ENCODE peak calls at places on chromosomes 5 and 9, in five cellular contexts. One of them, this sample, is unnamed.

GRCh38 chr5:68436686-68437520 is 221.3 kb downstream of the PIK3R1 start:
- DNase-seq in stimulated activated naive CD8-positive, alpha-beta T cell treated with anti-CD3 and anti-CD28 coated beads, Interleukin-15, Interleukin-2, amounts not matched to agents 100 U/mL and 50 U/mL, for 24 hours: no peak
- DNase-seq in nephron progenitor cell: no peak
- DNase-seq in GM12865: no peak
- DNase-seq in hippocampal formation: no peak
- DNase-seq in this sample: no peak

GRCh38 chr5:73821003-73821402 is 195.0 kb downstream of the ARHGEF28 start:
- DNase-seq in stimulated activated naive CD8-positive, alpha-beta T cell treated with anti-CD3 and anti-CD28 coated beads, Interleukin-15, Interleukin-2, amounts not matched to agents 100 U/mL and 50 U/mL, for 24 hours: no peak
- DNase-seq in nephron progenitor cell: no peak
- DNase-seq in GM12865: no peak
- DNase-seq in hippocampal formation: no peak
- DNase-seq in this sample: no peak

GRCh38 chr5:173242675-173243085 is 7.7 kb upstream of the NKX2-5 start:
- DNase-seq in stimulated activated naive CD8-positive, alpha-beta T cell treated with anti-CD3 and anti-CD28 coated beads, Interleukin-15, Interleukin-2, amounts not matched to agents 100 U/mL and 50 U/mL, for 24 hours: no peak
- DNase-seq in nephron progenitor cell: peak; percentile 49
- DNase-seq in GM12865: no peak
- DNase-seq in hippocampal formation: no peak
- DNase-seq in this sample: no peak

GRCh38 chr9:89576404-89576824 is 28.4 kb upstream of the GADD45G start:
- DNase-seq in stimulated activated naive CD8-positive, alpha-beta T cell treated with anti-CD3 and anti-CD28 coated beads, Interleukin-15, Interleukin-2, amounts not matched to agents 100 U/mL and 50 U/mL, for 24 hours: no peak
- DNase-seq in nephron progenitor cell: no peak
- DNase-seq in GM12865: peak; percentile 43
- DNase-seq in hippocampal formation: peak; percentile 29
- DNase-seq in this sample: no peak

GRCh38 chr5:128498844-128499455 is 39.1 kb downstream of the FBN2 start:
- DNase-seq in stimulated activated naive CD8-positive, alpha-beta T cell treated with anti-CD3 and anti-CD28 coated beads, Interleukin-15, Interleukin-2, amounts not matched to agents 100 U/mL and 50 U/mL, for 24 hours: no peak
- DNase-seq in nephron progenitor cell: no peak
- DNase-seq in GM12865: peak; percentile 58
- DNase-seq in hippocampal formation: peak; percentile 2
- DNase-seq in this sample: peak; percentile 9

GRCh38 chr5:61731946-61732314 is 399.9 kb downstream of the ZSWIM6 start:
- DNase-seq in stimulated activated naive CD8-positive, alpha-beta T cell treated with anti-CD3 and anti-CD28 coated beads, Interleukin-15, Interleukin-2, amounts not matched to agents 100 U/mL and 50 U/mL, for 24 hours: no peak
- DNase-seq in nephron progenitor cell: no peak
- DNase-seq in GM12865: no peak
- DNase-seq in hippocampal formation: no peak
- DNase-seq in this sample: no peak

GRCh38 chr9:136007906-136008692 is 46.9 kb upstream of the UBAC1 start:
- DNase-seq in stimulated activated naive CD8-positive, alpha-beta T cell treated with anti-CD3 and anti-CD28 coated beads, Interleukin-15, Interleukin-2, amounts not matched to agents 100 U/mL and 50 U/mL, for 24 hours: no peak
- DNase-seq in nephron progenitor cell: no peak
- DNase-seq in GM12865: no peak
- DNase-seq in hippocampal formation: no peak
- DNase-seq in this sample: no peak

GRCh38 chr5:123223906-123224305 is 134.9 kb downstream of the PRDM6 start:
- DNase-seq in stimulated activated naive CD8-positive, alpha-beta T cell treated with anti-CD3 and anti-CD28 coated beads, Interleukin-15, Interleukin-2, amounts not matched to agents 100 U/mL and 50 U/mL, for 24 hours: no peak
- DNase-seq in nephron progenitor cell: no peak
- DNase-seq in GM12865: no peak
- DNase-seq in hippocampal formation: no peak
- DNase-seq in this sample: no peak

GRCh38 chr9:112097712-112098688 is 77.1 kb downstream of the SUSD1 start:
- DNase-seq in stimulated activated naive CD8-positive, alpha-beta T cell treated with anti-CD3 and anti-CD28 coated beads, Interleukin-15, Interleukin-2, amounts not matched to agents 100 U/mL and 50 U/mL, for 24 hours: peak; percentile 77
- DNase-seq in nephron progenitor cell: peak; percentile 72
- DNase-seq in GM12865: peak; percentile 87
- DNase-seq in hippocampal formation: peak; percentile 29
- DNase-seq in this sample: peak; percentile 76

GRCh38 chr9:70021026-70021571 is 22.5 kb upstream of the MAMDC2 start:
- DNase-seq in stimulated activated naive CD8-positive, alpha-beta T cell treated with anti-CD3 and anti-CD28 coated beads, Interleukin-15, Interleukin-2, amounts not matched to agents 100 U/mL and 50 U/mL, for 24 hours: no peak
- DNase-seq in nephron progenitor cell: no peak
- DNase-seq in GM12865: no peak
- DNase-seq in hippocampal formation: peak; percentile 59
- DNase-seq in this sample: no peak

GRCh38 chr5:127892467-127893207 is 189.4 kb downstream of the CCDC192 start:
- DNase-seq in stimulated activated naive CD8-positive, alpha-beta T cell treated with anti-CD3 and anti-CD28 coated beads, Interleukin-15, Interleukin-2, amounts not matched to agents 100 U/mL and 50 U/mL, for 24 hours: no peak
- DNase-seq in nephron progenitor cell: no peak
- DNase-seq in GM12865: peak; percentile 59
- DNase-seq in hippocampal formation: peak; percentile 36
- DNase-seq in this sample: no peak

GRCh38 chr5:14178671-14179211 is 35.6 kb downstream of the TRIO start:
- DNase-seq in stimulated activated naive CD8-positive, alpha-beta T cell treated with anti-CD3 and anti-CD28 coated beads, Interleukin-15, Interleukin-2, amounts not matched to agents 100 U/mL and 50 U/mL, for 24 hours: no peak
- DNase-seq in nephron progenitor cell: peak; percentile 42
- DNase-seq in GM12865: peak; percentile 26
- DNase-seq in hippocampal formation: no peak
- DNase-seq in this sample: no peak

GRCh38 chr5:139676406-139676805 is 28.3 kb downstream of the CXXC5 start:
- DNase-seq in stimulated activated naive CD8-positive, alpha-beta T cell treated with anti-CD3 and anti-CD28 coated beads, Interleukin-15, Interleukin-2, amounts not matched to agents 100 U/mL and 50 U/mL, for 24 hours: no peak
- DNase-seq in nephron progenitor cell: no peak
- DNase-seq in GM12865: no peak
- DNase-seq in hippocampal formation: no peak
- DNase-seq in this sample: no peak

GRCh38 chr5:158875272-158875679 is 224.4 kb downstream of the EBF1 start:
- DNase-seq in stimulated activated naive CD8-positive, alpha-beta T cell treated with anti-CD3 and anti-CD28 coated beads, Interleukin-15, Interleukin-2, amounts not matched to agents 100 U/mL and 50 U/mL, for 24 hours: no peak
- DNase-seq in nephron progenitor cell: no peak
- DNase-seq in GM12865: peak; percentile 59
- DNase-seq in hippocampal formation: no peak
- DNase-seq in this sample: no peak

GRCh38 chr5:1462358-1462757 is 17.1 kb upstream of the SLC6A3 start:
- DNase-seq in stimulated activated naive CD8-positive, alpha-beta T cell treated with anti-CD3 and anti-CD28 coated beads, Interleukin-15, Interleukin-2, amounts not matched to agents 100 U/mL and 50 U/mL, for 24 hours: no peak
- DNase-seq in nephron progenitor cell: no peak
- DNase-seq in GM12865: no peak
- DNase-seq in hippocampal formation: no peak
- DNase-seq in this sample: no peak

GRCh38 chr5:171152382-171152781 is 156.7 kb upstream of the TLX3 start:
- DNase-seq in stimulated activated naive CD8-positive, alpha-beta T cell treated with anti-CD3 and anti-CD28 coated beads, Interleukin-15, Interleukin-2, amounts not matched to agents 100 U/mL and 50 U/mL, for 24 hours: no peak
- DNase-seq in nephron progenitor cell: no peak
- DNase-seq in GM12865: no peak
- DNase-seq in hippocampal formation: no peak
- DNase-seq in this sample: peak; percentile 30

GRCh38 chr5:98206566-98206965 is 566.9 kb upstream of the RGMB start:
- DNase-seq in stimulated activated naive CD8-positive, alpha-beta T cell treated with anti-CD3 and anti-CD28 coated beads, Interleukin-15, Interleukin-2, amounts not matched to agents 100 U/mL and 50 U/mL, for 24 hours: no peak
- DNase-seq in nephron progenitor cell: no peak
- DNase-seq in GM12865: no peak
- DNase-seq in hippocampal formation: no peak
- DNase-seq in this sample: no peak

GRCh38 chr5:62093981-62094380 is 212.0 kb upstream of the KIF2A start:
- DNase-seq in stimulated activated naive CD8-positive, alpha-beta T cell treated with anti-CD3 and anti-CD28 coated beads, Interleukin-15, Interleukin-2, amounts not matched to agents 100 U/mL and 50 U/mL, for 24 hours: no peak
- DNase-seq in nephron progenitor cell: peak; percentile 61
- DNase-seq in GM12865: peak; percentile 2
- DNase-seq in hippocampal formation: peak; percentile 51
- DNase-seq in this sample: peak; percentile 67

GRCh38 chr5:141488591-141489478 is at the start of gene PCDHGC5:
- DNase-seq in stimulated activated naive CD8-positive, alpha-beta T cell treated with anti-CD3 and anti-CD28 coated beads, Interleukin-15, Interleukin-2, amounts not matched to agents 100 U/mL and 50 U/mL, for 24 hours: no peak
- DNase-seq in nephron progenitor cell: no peak
- DNase-seq in GM12865: no peak
- DNase-seq in hippocampal formation: peak; percentile 68
- DNase-seq in this sample: no peak

GRCh38 chr5:167603135-167603534 is 688.3 kb upstream of the WWC1 start:
- DNase-seq in stimulated activated naive CD8-positive, alpha-beta T cell treated with anti-CD3 and anti-CD28 coated beads, Interleukin-15, Interleukin-2, amounts not matched to agents 100 U/mL and 50 U/mL, for 24 hours: no peak
- DNase-seq in nephron progenitor cell: no peak
- DNase-seq in GM12865: no peak
- DNase-seq in hippocampal formation: no peak
- DNase-seq in this sample: no peak

GRCh38 chr9:132744881-132745761 is 74.9 kb downstream of the GTF3C4 start:
- DNase-seq in stimulated activated naive CD8-positive, alpha-beta T cell treated with anti-CD3 and anti-CD28 coated beads, Interleukin-15, Interleukin-2, amounts not matched to agents 100 U/mL and 50 U/mL, for 24 hours: no peak
- DNase-seq in nephron progenitor cell: peak; percentile 54
- DNase-seq in GM12865: no peak
- DNase-seq in hippocampal formation: no peak
- DNase-seq in this sample: peak; percentile 61

GRCh38 chr9:110835404-110835803 is 166.8 kb downstream of the MUSK start:
- DNase-seq in stimulated activated naive CD8-positive, alpha-beta T cell treated with anti-CD3 and anti-CD28 coated beads, Interleukin-15, Interleukin-2, amounts not matched to agents 100 U/mL and 50 U/mL, for 24 hours: no peak
- DNase-seq in nephron progenitor cell: no peak
- DNase-seq in GM12865: no peak
- DNase-seq in hippocampal formation: no peak
- DNase-seq in this sample: no peak

GRCh38 chr5:37495210-37495609 is 116.1 kb downstream of the WDR70 start:
- DNase-seq in stimulated activated naive CD8-positive, alpha-beta T cell treated with anti-CD3 and anti-CD28 coated beads, Interleukin-15, Interleukin-2, amounts not matched to agents 100 U/mL and 50 U/mL, for 24 hours: no peak
- DNase-seq in nephron progenitor cell: no peak
- DNase-seq in GM12865: no peak
- DNase-seq in hippocampal formation: peak; percentile 18
- DNase-seq in this sample: no peak

GRCh38 chr5:176711883-176712282 is 64.6 kb downstream of the TSPAN17 start:
- DNase-seq in stimulated activated naive CD8-positive, alpha-beta T cell treated with anti-CD3 and anti-CD28 coated beads, Interleukin-15, Interleukin-2, amounts not matched to agents 100 U/mL and 50 U/mL, for 24 hours: no peak
- DNase-seq in nephron progenitor cell: no peak
- DNase-seq in GM12865: no peak
- DNase-seq in hippocampal formation: no peak
- DNase-seq in this sample: no peak

GRCh38 chr5:65867509-65868195 is 58.7 kb upstream of the ERBIN start:
- DNase-seq in stimulated activated naive CD8-positive, alpha-beta T cell treated with anti-CD3 and anti-CD28 coated beads, Interleukin-15, Interleukin-2, amounts not matched to agents 100 U/mL and 50 U/mL, for 24 hours: no peak
- DNase-seq in nephron progenitor cell: no peak
- DNase-seq in GM12865: no peak
- DNase-seq in hippocampal formation: no peak
- DNase-seq in this sample: no peak

GRCh38 chr5:157511656-157512644 is 51.9 kb downstream of the NIPAL4 start:
- DNase-seq in stimulated activated naive CD8-positive, alpha-beta T cell treated with anti-CD3 and anti-CD28 coated beads, Interleukin-15, Interleukin-2, amounts not matched to agents 100 U/mL and 50 U/mL, for 24 hours: no peak
- DNase-seq in nephron progenitor cell: no peak
- DNase-seq in GM12865: no peak
- DNase-seq in hippocampal formation: peak; percentile 46
- DNase-seq in this sample: peak; percentile 59

This sample was measured in HEK293T.